ENCODE peak calls at places on chromosomes 5 and 9, in seven cellular contexts. P is CD8-positive, alpha-beta T cell; R is cardiac muscle cell; W is MCF 10A; X is GM12865; F is neural crest cell; J is astrocyte of the cerebellum. S is an unnamed sample.

GRCh38 chr5:171336486-171337206 is 27.6 kb downstream of the TLX3 start:
- DNase-seq in X (peak), F (no peak), P (no peak), J (peak), W (peak), R (peak), S (no peak)

GRCh38 chr9:81431662-81432061 is 257.7 kb downstream of the TLE1 start:
- DNase-seq in J (peak), F (no peak), P (no peak), X (no peak), W (no peak), R (no peak), S (no peak)

GRCh38 chr5:135212361-135213033 is 178.5 kb upstream of the PITX1 start:
- DNase-seq in X (no peak), F (no peak), P (no peak), W (no peak), R (no peak), J (no peak), S (no peak)

GRCh38 chr5:132272341-132273210 is 15.1 kb downstream of the PDLIM4 start:
- DNase-seq in P (peak), R (peak), J (no peak), X (peak), W (peak), F (peak), S (peak)

GRCh38 chr9:74760031-74760700 is 127.6 kb downstream of the TRPM6 start:
- DNase-seq in J (peak), W (peak), X (no peak), P (no peak), R (peak), F (no peak), S (no peak)

GRCh38 chr5:158389786-158390185 is 530.8 kb upstream of the CLINT1 start:
- DNase-seq in W (no peak), X (no peak), R (no peak), P (no peak), J (no peak), F (no peak), S (no peak)

GRCh38 chr5:137858954-137859353 is 8.7 kb upstream of the MYOT start:
- DNase-seq in W (no peak), P (no peak), R (no peak), X (no peak), J (no peak), F (no peak), S (no peak)

GRCh38 chr9:35568196-35568595 is 36.9 kb upstream of the TESK1 start:
- DNase-seq in J (no peak), X (no peak), F (no peak), W (no peak), P (no peak), R (no peak), S (no peak)

GRCh38 chr5:176535101-176535654 is 2.0 kb downstream of the RNF44 start:
- DNase-seq in X (peak), W (peak), R (no peak), P (no peak), F (no peak), J (no peak), S (no peak)

GRCh38 chr9:128810873-128811272 is 7.4 kb upstream of the ENDOG start:
- DNase-seq in W (no peak), X (no peak), R (no peak), F (no peak), P (no peak), J (no peak), S (no peak)

GRCh38 chr9:133715866-133716563 is 22.1 kb downstream of the SARDH start:
- DNase-seq in X (no peak), R (peak), W (no peak), P (peak), J (no peak), F (peak), S (no peak)

GRCh38 chr9:138073408-138073807 is 195.8 kb downstream of the CACNA1B start:
- DNase-seq in X (no peak), R (no peak), W (no peak), F (no peak), P (no peak), J (no peak), S (no peak)

GRCh38 chr9:81628897-81629296 is 60.5 kb downstream of the TLE1 start:
- DNase-seq in R (no peak), P (no peak), F (no peak), X (no peak), J (no peak), W (no peak), S (no peak)

GRCh38 chr9:137982132-137982666 is 104.6 kb downstream of the CACNA1B start:
- DNase-seq in F (no peak), R (no peak), X (no peak), P (no peak), J (no peak), W (peak), S (no peak)

GRCh38 chr9:120439147-120439546 is 140.8 kb downstream of the CDK5RAP2 start:
- DNase-seq in R (peak), F (no peak), P (no peak), J (no peak), W (peak), X (peak), S (no peak)

GRCh38 chr9:6433405-6433804 is 20.4 kb downstream of the UHRF2 start:
- DNase-seq in W (peak), X (no peak), R (peak), J (no peak), P (no peak), F (no peak), S (no peak)

GRCh38 chr9:83701769-83702168 is 6.0 kb downstream of the UBQLN1 start:
- DNase-seq in F (no peak), X (no peak), P (no peak), W (peak), R (peak), J (peak), S (no peak)

GRCh38 chr5:149687789-149688188 is 42.3 kb upstream of the PPARGC1B start:
- DNase-seq in J (no peak), F (no peak), W (no peak), P (no peak), R (no peak), X (no peak), S (no peak)

GRCh38 chr5:88727705-88728313 is 155.2 kb downstream of the MEF2C start:
- DNase-seq in W (peak), J (peak), R (peak), F (no peak), P (no peak), X (peak), S (no peak)

GRCh38 chr5:139141841-139142240 is 56.3 kb downstream of the SIL1 start:
- DNase-seq in F (no peak), X (no peak), W (peak), P (no peak), J (peak), R (peak), S (no peak)

DNA sequence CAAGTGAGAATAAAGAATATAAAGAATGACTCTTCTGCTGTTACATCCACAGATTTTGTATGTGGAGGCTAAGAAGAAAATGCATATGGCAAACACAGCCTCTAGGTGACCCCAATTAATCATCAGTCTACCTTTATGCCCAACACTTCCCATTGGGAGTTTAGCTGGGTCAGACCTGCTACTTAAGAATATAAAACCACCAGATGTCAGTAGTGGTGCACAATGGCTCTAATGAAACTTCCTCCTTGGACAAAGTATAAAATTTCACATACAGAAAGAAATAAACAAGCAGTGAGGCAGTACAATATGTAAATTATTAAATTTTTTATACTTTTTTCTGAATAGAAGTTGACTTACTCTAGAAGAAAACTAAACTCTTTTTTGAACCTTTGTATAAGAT is 539.9 kb downstream of the BRINP1 start:
- DNase-seq in X (no peak), R (no peak), P (no peak), J (peak), W (peak), F (no peak), S (no peak)
- TF ChIP-seq CTCF in X (no peak), R (no peak), P (no peak), J (peak), W (no peak), F (peak), S (no peak)

GRCh38 chr5:72842816-72843215 is 26.4 kb downstream of the TNPO1 start:
- DNase-seq in W (peak), F (no peak), X (no peak), P (no peak), J (no peak), R (no peak), S (no peak)
- TF ChIP-seq CTCF in W (no peak), F (no peak), X (no peak), P (no peak), J (no peak), R (no peak), S (no peak)

DNA sequence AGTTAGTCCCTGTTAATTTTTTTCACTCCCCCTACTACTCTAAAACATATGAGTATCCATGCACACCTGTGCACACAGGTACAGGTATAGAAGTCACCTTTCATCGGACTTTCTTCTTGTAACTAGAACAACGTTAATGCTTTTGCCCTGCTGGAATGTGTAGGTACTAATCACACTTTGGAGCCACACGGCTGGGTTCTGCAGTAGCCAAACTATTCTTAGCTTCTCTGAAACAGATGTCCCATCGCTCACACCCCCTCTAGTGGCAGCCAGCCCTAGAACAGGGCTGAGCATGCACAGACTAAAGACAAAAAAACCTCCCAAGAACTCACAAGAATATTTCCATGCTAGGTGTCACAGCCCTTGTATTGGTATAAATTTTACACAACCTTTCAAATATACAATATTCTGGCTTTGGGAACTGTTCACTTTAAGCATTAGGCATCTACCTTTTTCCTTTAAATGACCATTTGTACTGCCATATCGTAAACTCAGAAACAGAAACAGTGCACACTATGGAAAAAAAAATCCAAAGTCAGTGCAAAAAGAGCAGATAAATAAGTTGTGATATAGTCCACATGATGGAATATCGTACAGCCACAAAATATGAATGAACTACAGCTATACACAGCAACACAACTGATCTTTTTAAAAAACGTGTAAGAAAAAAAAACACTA is 64.0 kb downstream of the RETREG1 start:
- DNase-seq in R (peak), X (peak), J (peak), F (peak), P (peak), W (peak), S (peak)
- TF ChIP-seq CTCF in R (peak), X (peak), J (peak), F (peak), P (peak), W (peak), S (no peak)

GRCh38 chr9:99513441-99514112 is 291.5 kb downstream of the SEC61B start:
- DNase-seq in F (no peak), W (no peak), R (no peak), P (no peak), J (no peak), X (peak), S (no peak)

GRCh38 chr9:99515087-99515486 is 293.0 kb downstream of the SEC61B start:
- DNase-seq in X (peak), P (no peak), W (no peak), R (no peak), F (no peak), J (no peak), S (no peak)

GRCh38 chr9:99509900-99510299 is 287.8 kb downstream of the SEC61B start:
- DNase-seq in J (no peak), F (no peak), X (peak), R (no peak), W (no peak), P (no peak), S (no peak)

GRCh38 chr9:99509291-99509826 is 287.3 kb downstream of the SEC61B start:
- DNase-seq in X (no peak), P (no peak), R (no peak), J (no peak), F (no peak), W (no peak), S (no peak)

DNA sequence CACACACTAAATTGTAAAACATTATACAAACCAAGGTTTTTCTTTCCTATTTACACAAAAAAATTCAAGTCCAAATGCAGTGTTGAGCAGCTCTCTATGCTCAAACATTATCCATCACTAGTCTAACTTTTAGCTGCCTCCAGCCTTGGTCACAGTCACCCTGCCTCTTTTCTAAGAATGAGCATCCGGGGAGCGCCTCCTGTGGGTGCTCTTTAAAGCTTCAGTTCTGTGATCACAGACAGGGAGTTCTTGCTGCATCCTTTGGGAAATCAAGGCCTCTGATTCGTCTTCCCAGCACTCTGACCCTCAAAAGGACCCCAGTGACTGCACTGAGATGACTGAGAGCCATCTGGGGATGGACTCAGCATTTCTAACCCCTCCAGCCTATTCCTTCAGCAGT is 289.6 kb downstream of the SEC61B start:
- DNase-seq in X (no peak), P (no peak), J (no peak), R (no peak), F (no peak), W (no peak), S (no peak)
- TF ChIP-seq CTCF in X (no peak), P (no peak), J (no peak), R (no peak), F (no peak), W (no peak), S (no peak)

GRCh38 chr9:94002316-94003140 is 47.4 kb upstream of the BARX1 start:
- DNase-seq in R (peak), W (peak), J (peak), X (peak), P (no peak), F (peak), S (no peak)
- TF ChIP-seq CTCF in R (peak), W (peak), J (peak), X (peak), P (peak), F (peak), S (no peak)

DNA sequence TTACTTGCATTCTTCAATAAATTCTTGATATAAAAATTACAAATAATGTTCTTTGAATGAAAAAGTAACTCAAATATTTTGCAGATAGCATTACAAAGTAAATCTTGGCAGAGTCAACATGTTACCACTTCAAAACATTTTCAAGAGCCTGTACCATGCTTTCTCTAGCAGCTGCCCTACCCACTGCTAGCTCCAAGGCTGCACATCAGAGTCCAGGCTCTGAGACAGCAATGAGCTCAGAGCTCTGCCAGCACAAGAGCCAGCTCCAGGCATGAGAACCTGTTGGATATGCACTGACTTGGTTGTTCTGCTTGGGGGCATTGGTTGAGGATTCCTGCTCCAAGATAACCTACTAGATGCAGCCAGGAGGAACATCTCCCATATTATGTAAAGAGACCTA is 211.3 kb upstream of the HAPLN1 start:
- DNase-seq in W (no peak), R (no peak), P (no peak), X (no peak), F (no peak), J (no peak), S (no peak)
- TF ChIP-seq CTCF in W (no peak), R (no peak), P (no peak), X (no peak), F (no peak), J (no peak), S (no peak)

S was measured in omental fat pad.